ENCODE peak calls at places on chromosome 22, in five cellular contexts. T is ACHN, C is T-helper 1 cell, J is substantia nigra, H is stomach. B is an unnamed sample.

GRCh38 chr22:42871146-42872050 is 14.3 kb upstream of the ARFGAP3 start:
- DNase-seq in H (no peak), C (no peak), T (no peak), J (no peak), B (no peak)

GRCh38 chr22:40534379-40535188 is 101.9 kb downstream of the MRTFA start:
- DNase-seq in T (peak), H (no peak), J (no peak), C (no peak), B (no peak)

GRCh38 chr22:46292173-46292572 is 4.5 kb upstream of the GTSE1 start:
- DNase-seq in C (no peak), T (no peak), H (no peak), J (no peak), B (no peak)

GRCh38 chr22:41848468-41848867 is 15.6 kb downstream of the SREBF2 start:
- DNase-seq in T (no peak), H (peak), C (no peak), J (no peak), B (peak)

GRCh38 chr22:26592368-26593015 is 2.6 kb upstream of the TPST2 start:
- DNase-seq in C (peak), J (no peak), H (peak), T (no peak), B (peak)

GRCh38 chr22:45291931-45292290 is 7.2 kb downstream of the UPK3A start:
- DNase-seq in H (no peak), C (no peak), T (no peak), J (no peak), B (no peak)

GRCh38 chr22:22368516-22368915 is 123.9 kb downstream of the VPREB1 start:
- DNase-seq in C (no peak), J (no peak), H (no peak), T (no peak), B (no peak)

GRCh38 chr22:49807129-49807528 is 20.5 kb downstream of the BRD1 start:
- DNase-seq in J (no peak), C (no peak), H (no peak), T (no peak), B (no peak)

GRCh38 chr22:22761606-22761962 is 117.2 kb downstream of the GGTLC2 start:
- DNase-seq in H (no peak), T (no peak), J (no peak), C (no peak), B (no peak)

GRCh38 chr22:49827853-49828598 is at the start of gene BRD1:
- DNase-seq in T (peak), J (no peak), C (peak), H (peak), B (peak)

GRCh38 chr22:40728731-40729189 is 49.5 kb downstream of the MCHR1 start:
- DNase-seq in T (no peak), C (peak), H (peak), J (no peak), B (peak)

GRCh38 chr22:28594784-28595324 is 84.8 kb downstream of the TTC28 start:
- DNase-seq in H (no peak), T (peak), J (no peak), C (no peak), B (no peak)

GRCh38 chr22:38429460-38430128 is 25.4 kb downstream of the KCNJ4 start:
- DNase-seq in C (no peak), T (no peak), H (no peak), J (no peak), B (no peak)

GRCh38 chr22:31613286-31613903 is 48.6 kb downstream of the PISD start:
- DNase-seq in H (no peak), J (no peak), T (no peak), C (no peak), B (no peak)

GRCh38 chr22:45884201-45885067 is 92.5 kb downstream of the WNT7B start:
- DNase-seq in T (no peak), C (no peak), H (no peak), J (no peak), B (no peak)

GRCh38 chr22:37529652-37530345 is 10.6 kb upstream of the CARD10 start:
- DNase-seq in C (no peak), J (no peak), T (no peak), H (no peak), B (peak)

GRCh38 chr22:50105529-50106100 is 15.8 kb downstream of the MOV10L1 start:
- DNase-seq in H (no peak), C (no peak), T (no peak), J (no peak), B (no peak)

GRCh38 chr22:34814260-34814659 is 251.7 kb upstream of the ISX start:
- DNase-seq in H (no peak), J (no peak), T (peak), C (no peak), B (no peak)

GRCh38 chr22:45454260-45454659 is 40.8 kb downstream of the RIBC2 start:
- DNase-seq in C (no peak), H (no peak), J (no peak), T (no peak), B (no peak)

GRCh38 chr22:37185646-37186227 is 2.3 kb downstream of the C1QTNF6 start:
- DNase-seq in J (no peak), C (no peak), T (no peak), H (no peak), B (no peak)

GRCh38 chr22:40235418-40235817 is 57.7 kb downstream of the TNRC6B start:
- DNase-seq in J (no peak), H (no peak), T (no peak), C (no peak), B (no peak)

GRCh38 chr22:46730568-46731245 is 7.3 kb downstream of the CERK start:
- DNase-seq in H (no peak), J (no peak), C (no peak), T (no peak), B (no peak)

GRCh38 chr22:22431271-22432220 is 77.0 kb downstream of the ZNF280B start:
- DNase-seq in C (peak), H (peak), J (peak), T (peak), B (peak)

GRCh38 chr22:24523873-24524272 is 28.7 kb downstream of the UPB1 start:
- DNase-seq in C (no peak), J (no peak), T (no peak), H (peak), B (no peak)

GRCh38 chr22:44531487-44531886 is 33.5 kb upstream of the RTL6 start:
- DNase-seq in C (no peak), T (no peak), H (no peak), J (no peak), B (no peak)

GRCh38 chr22:41523464-41524221 is 20.6 kb downstream of the POLR3H start:
- DNase-seq in J (no peak), T (no peak), H (peak), C (no peak), B (no peak)

GRCh38 chr22:36065775-36066544 is 37.3 kb upstream of the RBFOX2 start:
- DNase-seq in C (peak), H (peak), J (peak), T (peak), B (peak)